ENCODE peak calls at places on chromosomes 11 and 22, in seven cellular contexts. U is AG04449, N is esophagus squamous epithelium, Y is AG04450, H is left ventricle myocardium inferior, A is skeletal muscle cell, D is adrenal gland. O is an unnamed sample.

GRCh38 chr11:84247931-84248330 is 961.8 kb upstream of the CCDC90B start:
- DNase-seq in U (no peak), N (no peak), Y (no peak), H (no peak), A (peak), D (peak), O (no peak)

GRCh38 chr11:2377511-2378443 is 667 bp downstream of the CD81 start:
- DNase-seq in U (no peak), N (no peak), Y (no peak), H (peak), A (no peak), D (peak), O (peak)

GRCh38 chr22:28810839-28811491 is 10.6 kb upstream of the XBP1 start:
- DNase-seq in U (no peak), N (no peak), Y (no peak), H (no peak), A (no peak), D (no peak), O (peak)

GRCh38 chr22:20531154-20531403 is 23.7 kb downstream of the MED15 start:
- DNase-seq in U (no peak), N (no peak), Y (no peak), H (no peak), A (no peak), D (no peak), O (no peak)

GRCh38 chr22:49967333-49968241 is 7.0 kb downstream of the PIM3 start:
- DNase-seq in U (no peak), N (no peak), Y (no peak), H (peak), A (no peak), D (peak), O (peak)

GRCh38 chr11:830295-831131 is 2.2 kb upstream of the CD151 start:
- DNase-seq in U (no peak), N (no peak), Y (no peak), H (peak), A (no peak), D (peak), O (no peak)

GRCh38 chr11:123690490-123690889 is 36.1 kb upstream of the SCN3B start:
- DNase-seq in U (no peak), N (no peak), Y (no peak), H (no peak), A (peak), D (no peak), O (no peak)

GRCh38 chr22:25201557-25202273 is 2.1 kb downstream of the CRYBB3 start:
- DNase-seq in U (no peak), N (no peak), Y (no peak), H (no peak), A (no peak), D (no peak), O (no peak)

GRCh38 chr11:61111786-61112517 is 9.7 kb downstream of the CD5 start:
- DNase-seq in U (no peak), N (no peak), Y (no peak), H (no peak), A (no peak), D (no peak), O (no peak)

GRCh38 chr11:75557649-75558494 is 4.2 kb upstream of the SERPINH1 start:
- DNase-seq in U (peak), N (no peak), Y (peak), H (no peak), A (peak), D (peak), O (peak)

GRCh38 chr22:19121631-19122142 is 525 bp downstream of the DGCR2 start:
- DNase-seq in U (no peak), N (no peak), Y (no peak), H (peak), A (no peak), D (peak), O (peak)

GRCh38 chr11:23278121-23278520 is 417.8 kb upstream of the CCDC179 start:
- DNase-seq in U (peak), N (no peak), Y (peak), H (no peak), A (no peak), D (no peak), O (no peak)

GRCh38 chr11:73866586-73866996 is 10.1 kb downstream of the COA4 start:
- DNase-seq in U (peak), N (no peak), Y (peak), H (no peak), A (peak), D (peak), O (peak)

GRCh38 chr11:47393163-47394049 is 15.0 kb upstream of the SLC39A13 start:
- DNase-seq in U (peak), N (no peak), Y (peak), H (peak), A (peak), D (no peak), O (peak)

DNA sequence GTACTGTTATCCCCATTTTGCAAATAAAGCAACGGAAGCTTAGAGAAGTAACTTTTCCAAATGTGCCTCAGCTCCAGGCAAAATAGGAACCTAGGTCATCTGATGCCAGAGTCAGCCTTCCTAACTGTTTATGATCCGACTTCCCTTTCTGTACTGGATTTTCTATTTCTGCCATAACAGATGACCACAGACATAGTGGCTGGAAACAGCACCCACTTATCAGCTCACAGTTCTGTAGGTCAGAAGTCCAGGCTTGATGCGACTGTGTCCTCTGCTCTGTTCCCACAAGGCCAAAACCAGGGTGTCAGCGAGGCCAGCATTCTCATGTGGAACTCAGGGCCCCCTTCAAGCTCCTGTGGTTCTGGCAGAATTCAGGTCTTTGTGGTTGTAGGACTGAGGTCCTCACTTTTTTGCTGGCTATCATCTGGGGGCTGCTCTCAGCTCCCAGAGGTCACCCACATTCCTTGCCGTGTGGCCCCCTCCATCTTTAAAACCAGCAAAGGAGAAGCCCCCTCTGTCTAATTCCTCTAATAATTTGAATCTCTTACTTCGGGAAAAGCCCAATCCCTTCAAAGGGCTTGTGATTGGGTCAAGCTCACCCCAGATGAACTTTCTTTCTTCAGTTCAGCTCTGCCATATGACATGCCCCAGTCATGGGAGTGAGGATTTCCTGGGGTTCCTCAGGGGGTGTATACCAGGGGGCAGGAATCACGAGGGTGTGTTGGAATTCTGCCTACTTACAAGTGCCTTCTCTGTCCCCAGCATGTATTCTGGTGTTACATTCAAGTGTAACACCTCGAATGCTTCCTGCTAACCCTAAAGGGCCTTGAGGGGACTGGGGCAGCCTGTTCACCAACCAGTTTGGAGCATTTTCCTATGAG is 15.3 kb downstream of the KCNJ5 start:
- DNase-seq in U (no peak), N (no peak), Y (no peak), H (no peak), A (no peak), D (no peak), O (no peak)
- H3K4me3 ChIP-seq in U (peak), N (peak), Y (no peak), H (peak), A (no peak), D (no peak), O (no peak)

GRCh38 chr11:111718436-111719325 is 47.5 kb downstream of the PPP2R1B start:
- DNase-seq in U (no peak), N (no peak), Y (no peak), H (no peak), A (peak), D (no peak), O (no peak)
- H3K4me3 ChIP-seq in U (no peak), N (no peak), Y (no peak), H (no peak), A (no peak), D (no peak), O (no peak)

DNA sequence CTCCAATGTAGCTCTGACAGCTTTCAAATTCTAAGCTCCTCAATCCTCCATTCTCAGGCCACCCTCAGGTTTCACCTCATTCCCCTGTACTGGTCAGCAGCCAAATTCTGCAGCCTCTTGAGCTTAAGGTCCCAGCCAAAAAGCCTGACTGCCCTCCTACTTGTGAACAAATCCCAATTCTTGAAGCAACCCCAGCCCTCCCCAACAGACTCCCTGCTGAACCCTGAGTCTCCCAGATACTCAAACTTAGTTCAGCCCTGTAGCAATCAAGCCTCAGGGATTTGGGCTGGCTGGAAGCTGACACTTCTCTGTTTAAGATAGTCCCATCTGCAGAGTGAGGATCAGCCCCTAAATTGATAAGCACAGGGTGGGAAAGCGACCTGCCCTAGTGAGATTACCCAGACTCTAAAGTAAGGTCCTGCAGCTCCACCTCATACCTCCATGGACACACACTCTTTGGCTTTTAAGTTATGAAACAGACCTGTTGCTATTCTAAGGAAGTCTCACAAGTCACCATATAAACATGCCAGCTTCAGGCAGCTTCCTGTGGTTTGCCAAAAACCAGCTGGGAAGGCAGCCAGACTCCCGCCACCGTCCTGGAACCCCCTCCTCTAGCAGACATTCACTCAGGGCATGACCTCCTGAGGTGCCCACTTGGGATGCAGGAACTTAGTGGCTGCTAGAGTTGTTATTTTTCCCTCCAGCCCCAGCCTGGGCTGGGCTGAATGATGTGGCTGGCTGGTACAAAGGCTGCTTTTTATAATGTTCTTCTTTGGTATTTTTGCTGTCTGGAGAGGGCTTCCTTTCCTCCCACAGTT is 82.5 kb upstream of the PICALM start:
- DNase-seq in U (no peak), N (no peak), Y (no peak), H (peak), A (no peak), D (no peak), O (no peak)
- H3K4me3 ChIP-seq in U (no peak), N (no peak), Y (no peak), H (no peak), A (no peak), D (no peak), O (no peak)

GRCh38 chr22:44330727-44331660 is 18.2 kb upstream of the SHISAL1 start:
- DNase-seq in U (no peak), N (no peak), Y (no peak), H (no peak), A (no peak), D (no peak), O (no peak)
- H3K4me3 ChIP-seq in U (no peak), N (peak), Y (peak), H (peak), A (peak), D (no peak), O (no peak)

GRCh38 chr11:68353118-68353517 is 40.7 kb downstream of the LRP5 start:
- DNase-seq in U (no peak), N (no peak), Y (no peak), H (no peak), A (no peak), D (no peak), O (no peak)

GRCh38 chr11:68351450-68352275 is 39.3 kb downstream of the LRP5 start:
- DNase-seq in U (no peak), N (no peak), Y (no peak), H (no peak), A (no peak), D (no peak), O (no peak)

GRCh38 chr11:68349461-68350249 is 37.3 kb downstream of the LRP5 start:
- DNase-seq in U (no peak), N (no peak), Y (no peak), H (no peak), A (no peak), D (no peak), O (no peak)

GRCh38 chr11:68352591-68352990 is 40.2 kb downstream of the LRP5 start:
- DNase-seq in U (no peak), N (no peak), Y (no peak), H (no peak), A (no peak), D (no peak), O (no peak)

DNA sequence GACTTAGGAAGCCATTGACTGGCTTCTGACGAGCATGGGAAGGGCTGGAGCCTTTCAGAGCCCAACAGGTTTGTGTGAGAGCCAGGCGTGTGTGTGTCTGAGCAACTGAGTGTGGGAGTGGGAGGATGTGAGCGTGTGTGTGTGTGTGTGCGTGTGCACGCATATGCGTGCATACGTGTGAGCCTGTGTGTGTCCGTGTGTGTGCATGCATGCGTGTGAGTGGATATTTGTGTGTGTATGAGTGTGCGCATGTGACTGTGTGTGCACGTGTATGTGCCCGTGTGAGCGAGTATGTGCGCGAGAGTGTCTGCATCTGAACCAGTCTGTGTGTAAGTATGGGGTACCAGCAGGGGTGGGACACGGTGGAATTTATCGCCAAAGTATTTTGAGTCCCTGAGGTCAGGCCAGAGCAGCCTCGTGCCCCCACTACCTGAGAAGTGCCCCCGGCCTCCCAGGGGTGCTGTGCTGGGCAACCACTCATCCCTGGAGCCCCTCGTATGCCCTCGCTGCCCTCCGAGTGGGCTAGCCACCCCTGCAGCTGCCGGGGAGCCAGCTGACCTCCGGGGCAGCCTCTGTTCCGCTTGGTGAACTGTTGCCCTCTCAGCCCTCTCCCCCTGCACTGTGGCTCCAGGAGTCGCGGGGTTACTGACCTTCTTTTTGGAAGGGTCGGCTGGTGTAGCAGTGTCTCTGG is 38.5 kb downstream of the LRP5 start:
- DNase-seq in U (no peak), N (no peak), Y (no peak), H (no peak), A (no peak), D (no peak), O (no peak)
- H3K4me3 ChIP-seq in U (no peak), N (no peak), Y (no peak), H (no peak), A (no peak), D (no peak), O (no peak)

O was measured in lower leg skin.